ENCODE peak calls at places on chromosomes 7 and 10, in eight cellular contexts. One of them, this sample, is unnamed.

GRCh38 chr10:47323636-47324299 is 1.5 kb downstream of the GDF2 start:
- DNase-seq in suprapubic skin: peak; percentile 9
- DNase-seq in tibial nerve: no peak
- DNase-seq in transverse colon: no peak
- DNase-seq in adrenal gland: no peak
- DNase-seq in upper lobe of left lung: no peak
- DNase-seq in right lobe of liver: no peak
- DNase-seq in esophagus squamous epithelium: no peak
- DNase-seq in this sample: no peak

GRCh38 chr7:82015751-82016150 is 245.9 kb upstream of the HGF start:
- DNase-seq in suprapubic skin: no peak
- DNase-seq in tibial nerve: no peak
- DNase-seq in transverse colon: no peak
- DNase-seq in adrenal gland: no peak
- DNase-seq in upper lobe of left lung: no peak
- DNase-seq in right lobe of liver: no peak
- DNase-seq in esophagus squamous epithelium: no peak
- DNase-seq in this sample: no peak

GRCh38 chr7:102073931-102074880 is 212.5 kb upstream of the SH2B2 start:
- DNase-seq in suprapubic skin: peak; percentile 24
- DNase-seq in tibial nerve: no peak
- DNase-seq in transverse colon: peak; percentile 45
- DNase-seq in adrenal gland: no peak
- DNase-seq in upper lobe of left lung: no peak
- DNase-seq in right lobe of liver: peak; percentile 36
- DNase-seq in esophagus squamous epithelium: no peak
- DNase-seq in this sample: peak; percentile 9

GRCh38 chr7:32921896-32922295 is 30.3 kb upstream of the KBTBD2 start:
- DNase-seq in suprapubic skin: no peak
- DNase-seq in tibial nerve: no peak
- DNase-seq in transverse colon: no peak
- DNase-seq in adrenal gland: no peak
- DNase-seq in upper lobe of left lung: no peak
- DNase-seq in right lobe of liver: no peak
- DNase-seq in esophagus squamous epithelium: no peak
- DNase-seq in this sample: no peak

GRCh38 chr10:94992811-94993210 is 54.4 kb downstream of the CYP2C9 start:
- DNase-seq in suprapubic skin: no peak
- DNase-seq in tibial nerve: peak; percentile 12
- DNase-seq in transverse colon: no peak
- DNase-seq in adrenal gland: no peak
- DNase-seq in upper lobe of left lung: no peak
- DNase-seq in right lobe of liver: no peak
- DNase-seq in esophagus squamous epithelium: no peak
- DNase-seq in this sample: no peak

GRCh38 chr10:61063911-61064310 is 119.9 kb upstream of the RHOBTB1 start:
- DNase-seq in suprapubic skin: no peak
- DNase-seq in tibial nerve: no peak
- DNase-seq in transverse colon: no peak
- DNase-seq in adrenal gland: no peak
- DNase-seq in upper lobe of left lung: no peak
- DNase-seq in right lobe of liver: no peak
- DNase-seq in esophagus squamous epithelium: no peak
- DNase-seq in this sample: no peak

GRCh38 chr10:124697837-124698559 is 46.2 kb downstream of the FAM53B start:
- DNase-seq in suprapubic skin: no peak
- DNase-seq in tibial nerve: no peak
- DNase-seq in transverse colon: no peak
- DNase-seq in adrenal gland: no peak
- DNase-seq in upper lobe of left lung: no peak
- DNase-seq in right lobe of liver: no peak
- DNase-seq in esophagus squamous epithelium: no peak
- DNase-seq in this sample: no peak

GRCh38 chr10:31083765-31084184 is 52.1 kb upstream of the ZNF438 start:
- DNase-seq in suprapubic skin: no peak
- DNase-seq in tibial nerve: no peak
- DNase-seq in transverse colon: peak; percentile 32
- DNase-seq in adrenal gland: peak; percentile 57
- DNase-seq in upper lobe of left lung: no peak
- DNase-seq in right lobe of liver: peak; percentile 49
- DNase-seq in esophagus squamous epithelium: no peak
- DNase-seq in this sample: peak; percentile 33

GRCh38 chr10:83372646-83373045 is 766.7 kb upstream of the GHITM start:
- DNase-seq in suprapubic skin: no peak
- DNase-seq in tibial nerve: no peak
- DNase-seq in transverse colon: no peak
- DNase-seq in adrenal gland: no peak
- DNase-seq in upper lobe of left lung: no peak
- DNase-seq in right lobe of liver: no peak
- DNase-seq in esophagus squamous epithelium: no peak
- DNase-seq in this sample: no peak

GRCh38 chr7:106421181-106421762 is 136.5 kb upstream of the NAMPT start:
- DNase-seq in suprapubic skin: peak; percentile 86
- DNase-seq in tibial nerve: peak; percentile 51
- DNase-seq in transverse colon: peak; percentile 55
- DNase-seq in adrenal gland: peak; percentile 94
- DNase-seq in upper lobe of left lung: peak; percentile 45
- DNase-seq in right lobe of liver: peak; percentile 69
- DNase-seq in esophagus squamous epithelium: no peak
- DNase-seq in this sample: peak; percentile 36

DNA sequence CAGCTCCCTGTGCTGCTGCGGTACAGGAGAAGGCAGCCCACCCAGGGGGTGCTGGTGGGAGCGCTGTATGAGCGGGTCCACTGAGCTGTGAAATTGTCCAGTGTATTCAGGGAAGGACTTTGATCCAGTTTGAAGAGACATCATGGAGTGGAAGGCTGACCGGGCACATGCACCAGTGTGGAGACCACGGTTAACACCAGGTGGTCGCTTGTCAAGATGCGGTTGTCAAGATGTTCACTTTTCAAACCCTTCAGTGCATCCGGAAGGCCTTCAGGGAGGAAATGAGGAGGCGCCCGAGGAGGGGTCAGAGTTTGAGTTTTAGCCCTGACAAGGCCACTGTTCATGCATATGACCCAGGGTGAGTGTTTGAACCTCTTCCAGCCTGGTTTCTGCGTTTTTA is 6.1 kb downstream of the DOCK1 start:
- DNase-seq in suprapubic skin: no peak
- DNase-seq in tibial nerve: no peak
- DNase-seq in transverse colon: no peak
- DNase-seq in adrenal gland: no peak
- DNase-seq in upper lobe of left lung: no peak
- DNase-seq in right lobe of liver: no peak
- DNase-seq in esophagus squamous epithelium: no peak
- DNase-seq in this sample: no peak
- H3K4me1 ChIP-seq in suprapubic skin: peaks cover 48% of the 10 kb centered on the region
- H3K4me1 ChIP-seq in tibial nerve: no peaks in the 10 kb centered on the region
- H3K4me1 ChIP-seq in transverse colon: peaks cover 15% of the 10 kb centered on the region
- H3K4me1 ChIP-seq in adrenal gland: no peaks in the 10 kb centered on the region
- H3K4me1 ChIP-seq in upper lobe of left lung: peaks cover 5% of the 10 kb centered on the region
- H3K4me1 ChIP-seq in right lobe of liver: no peaks in the 10 kb centered on the region
- H3K4me1 ChIP-seq in esophagus squamous epithelium: peaks cover 16% of the 10 kb centered on the region
- H3K4me1 ChIP-seq in this sample: peaks cover 7% of the 10 kb centered on the region

GRCh38 chr7:71131753-71132520 is at the start of gene GALNT17:
- DNase-seq in suprapubic skin: no peak
- DNase-seq in tibial nerve: no peak
- DNase-seq in transverse colon: no peak
- DNase-seq in adrenal gland: no peak
- DNase-seq in upper lobe of left lung: peak; percentile 85
- DNase-seq in right lobe of liver: no peak
- DNase-seq in esophagus squamous epithelium: no peak
- DNase-seq in this sample: peak; percentile 20
- TF ChIP-seq POLR2A in suprapubic skin: no peak
- TF ChIP-seq POLR2A in tibial nerve: no peak
- TF ChIP-seq POLR2A in transverse colon: no peak
- TF ChIP-seq POLR2A in adrenal gland: no peak
- TF ChIP-seq POLR2A in upper lobe of left lung: no peak
- TF ChIP-seq POLR2A in right lobe of liver: no peak
- TF ChIP-seq POLR2A in esophagus squamous epithelium: no peak
- TF ChIP-seq POLR2A in this sample: peak; percentile 46

DNA sequence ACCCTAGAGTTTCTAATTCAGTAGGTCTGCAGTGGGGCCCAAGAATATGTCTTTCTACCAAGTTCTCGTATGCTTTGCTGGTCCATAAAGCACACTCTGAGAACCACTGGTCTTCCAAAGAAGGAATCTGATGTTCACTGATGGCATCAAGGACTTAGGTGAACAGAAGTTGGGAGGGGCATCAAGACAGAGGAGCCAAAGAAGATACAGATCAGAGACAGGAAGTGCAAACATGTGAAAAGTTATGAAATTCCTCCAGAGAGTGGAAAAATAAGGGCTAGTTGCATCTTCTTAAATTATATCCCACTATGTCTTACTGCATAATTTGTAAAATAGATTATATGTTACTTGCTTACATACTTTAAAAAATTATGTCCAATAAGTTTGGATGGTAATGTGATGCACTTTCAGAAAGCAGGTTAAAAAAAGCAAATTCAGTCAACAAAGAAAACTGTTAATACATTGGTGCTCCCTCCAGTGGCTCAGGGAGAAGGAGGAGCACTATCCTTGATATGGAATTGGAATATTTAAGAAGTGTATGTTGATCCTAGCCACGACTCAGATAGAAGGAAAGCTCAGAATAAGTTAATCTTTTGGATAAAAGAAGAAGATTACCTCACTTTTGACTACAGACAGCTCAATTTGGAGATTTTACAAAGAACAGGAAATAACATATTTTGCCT is 35.8 kb downstream of the CREB3L2 start:
- DNase-seq in suprapubic skin: no peak
- DNase-seq in tibial nerve: no peak
- DNase-seq in transverse colon: no peak
- DNase-seq in adrenal gland: no peak
- DNase-seq in upper lobe of left lung: no peak
- DNase-seq in right lobe of liver: no peak
- DNase-seq in esophagus squamous epithelium: no peak
- DNase-seq in this sample: no peak
- TF ChIP-seq CTCF in suprapubic skin: no peak
- TF ChIP-seq CTCF in tibial nerve: no peak
- TF ChIP-seq CTCF in transverse colon: no peak
- TF ChIP-seq CTCF in adrenal gland: peak; percentile 14
- TF ChIP-seq CTCF in upper lobe of left lung: no peak
- TF ChIP-seq CTCF in right lobe of liver: no peak
- TF ChIP-seq CTCF in esophagus squamous epithelium: no peak
- TF ChIP-seq CTCF in this sample: no peak

GRCh38 chr7:21426286-21426957 is 1.5 kb upstream of the SP4 start:
- DNase-seq in suprapubic skin: no peak
- DNase-seq in tibial nerve: no peak
- DNase-seq in transverse colon: no peak
- DNase-seq in adrenal gland: no peak
- DNase-seq in upper lobe of left lung: no peak
- DNase-seq in right lobe of liver: no peak
- DNase-seq in esophagus squamous epithelium: no peak
- DNase-seq in this sample: no peak

GRCh38 chr7:21429021-21429420 is 1.1 kb downstream of the SP4 start:
- DNase-seq in suprapubic skin: no peak
- DNase-seq in tibial nerve: no peak
- DNase-seq in transverse colon: no peak
- DNase-seq in adrenal gland: no peak
- DNase-seq in upper lobe of left lung: no peak
- DNase-seq in right lobe of liver: no peak
- DNase-seq in esophagus squamous epithelium: no peak
- DNase-seq in this sample: no peak

GRCh38 chr7:21426958-21427860 is 674 bp upstream of the SP4 start:
- DNase-seq in suprapubic skin: peak; percentile 99
- DNase-seq in tibial nerve: peak; percentile 97
- DNase-seq in transverse colon: peak; percentile 99
- DNase-seq in adrenal gland: peak; percentile 99
- DNase-seq in upper lobe of left lung: peak; percentile 100
- DNase-seq in right lobe of liver: peak; percentile 100
- DNase-seq in esophagus squamous epithelium: peak; percentile 93
- DNase-seq in this sample: peak; percentile 99

GRCh38 chr7:21428642-21428941 is 709 bp downstream of the SP4 start:
- DNase-seq in suprapubic skin: no peak
- DNase-seq in tibial nerve: no peak
- DNase-seq in transverse colon: no peak
- DNase-seq in adrenal gland: no peak
- DNase-seq in upper lobe of left lung: peak; percentile 72
- DNase-seq in right lobe of liver: no peak
- DNase-seq in esophagus squamous epithelium: no peak
- DNase-seq in this sample: no peak

GRCh38 chr7:21427861-21428641 is at the start of gene SP4:
- DNase-seq in suprapubic skin: peak; percentile 96
- DNase-seq in tibial nerve: peak; percentile 92
- DNase-seq in transverse colon: peak; percentile 97
- DNase-seq in adrenal gland: peak; percentile 97
- DNase-seq in upper lobe of left lung: peak; percentile 99
- DNase-seq in right lobe of liver: peak; percentile 97
- DNase-seq in esophagus squamous epithelium: peak; percentile 69
- DNase-seq in this sample: peak; percentile 96
- H3K4me1 ChIP-seq in suprapubic skin: peaks cover 43% of the 10 kb centered on the region
- H3K4me1 ChIP-seq in tibial nerve: peaks cover 13% of the 10 kb centered on the region
- H3K4me1 ChIP-seq in transverse colon: peaks cover 40% of the 10 kb centered on the region
- H3K4me1 ChIP-seq in adrenal gland: no peaks in the 10 kb centered on the region
- H3K4me1 ChIP-seq in upper lobe of left lung: peaks cover 17% of the 10 kb centered on the region
- H3K4me1 ChIP-seq in right lobe of liver: peaks cover 4% of the 10 kb centered on the region
- H3K4me1 ChIP-seq in esophagus squamous epithelium: peaks cover 13% of the 10 kb centered on the region
- H3K4me1 ChIP-seq in this sample: peaks cover 49% of the 10 kb centered on the region

GRCh38 chr10:34740321-34740720 is 74.8 kb downstream of the PARD3 start:
- DNase-seq in suprapubic skin: no peak
- DNase-seq in tibial nerve: no peak
- DNase-seq in transverse colon: no peak
- DNase-seq in adrenal gland: no peak
- DNase-seq in upper lobe of left lung: no peak
- DNase-seq in right lobe of liver: no peak
- DNase-seq in esophagus squamous epithelium: no peak
- DNase-seq in this sample: no peak

GRCh38 chr10:34739915-34740314 is 75.2 kb downstream of the PARD3 start:
- DNase-seq in suprapubic skin: no peak
- DNase-seq in tibial nerve: no peak
- DNase-seq in transverse colon: peak; percentile 39
- DNase-seq in adrenal gland: peak; percentile 61
- DNase-seq in upper lobe of left lung: peak; percentile 56
- DNase-seq in right lobe of liver: no peak
- DNase-seq in esophagus squamous epithelium: no peak
- DNase-seq in this sample: peak; percentile 42

GRCh38 chr10:34737772-34738169 is 77.3 kb downstream of the PARD3 start:
- DNase-seq in suprapubic skin: no peak
- DNase-seq in tibial nerve: no peak
- DNase-seq in transverse colon: no peak
- DNase-seq in adrenal gland: no peak
- DNase-seq in upper lobe of left lung: no peak
- DNase-seq in right lobe of liver: no peak
- DNase-seq in esophagus squamous epithelium: no peak
- DNase-seq in this sample: no peak

GRCh38 chr10:34734918-34735317 is 80.2 kb downstream of the PARD3 start:
- DNase-seq in suprapubic skin: no peak
- DNase-seq in tibial nerve: no peak
- DNase-seq in transverse colon: no peak
- DNase-seq in adrenal gland: no peak
- DNase-seq in upper lobe of left lung: no peak
- DNase-seq in right lobe of liver: no peak
- DNase-seq in esophagus squamous epithelium: no peak
- DNase-seq in this sample: no peak

GRCh38 chr10:34736976-34737771 is 77.9 kb downstream of the PARD3 start:
- DNase-seq in suprapubic skin: no peak
- DNase-seq in tibial nerve: no peak
- DNase-seq in transverse colon: no peak
- DNase-seq in adrenal gland: no peak
- DNase-seq in upper lobe of left lung: no peak
- DNase-seq in right lobe of liver: peak; percentile 50
- DNase-seq in esophagus squamous epithelium: no peak
- DNase-seq in this sample: no peak
- TF ChIP-seq POLR2A in suprapubic skin: no peak
- TF ChIP-seq POLR2A in tibial nerve: no peak
- TF ChIP-seq POLR2A in transverse colon: no peak
- TF ChIP-seq POLR2A in adrenal gland: no peak
- TF ChIP-seq POLR2A in upper lobe of left lung: no peak
- TF ChIP-seq POLR2A in right lobe of liver: no peak
- TF ChIP-seq POLR2A in esophagus squamous epithelium: no peak
- TF ChIP-seq POLR2A in this sample: no peak